ENCODE peak calls at places on chromosomes 7 and 10, in ten cellular contexts. P is SK-N-SH; Q is cardiac muscle cell; V is transverse colon; R is brain microvascular endothelial cell; U is CD8-positive, alpha-beta memory T cell; L is mesendoderm; I is colonic mucosa; H is neural progenitor cell; O is hepatocyte. B is an unnamed sample.

GRCh38 chr10:47458466-47459154 is 25.3 kb downstream of the ANXA8 start:
- DNase-seq in P (no peak), Q (no peak), V (no peak), R (peak; percentile 89), U (no peak), L (peak; percentile 60), I (no peak), H (no peak), O (peak; percentile 65), B (no peak)

GRCh38 chr7:32532716-32533115 is 37.4 kb downstream of the AVL9 start:
- DNase-seq in P (no peak), Q (peak; percentile 20), V (no peak), R (no peak), U (no peak), L (no peak), I (no peak), H (no peak), O (no peak), B (no peak)

GRCh38 chr10:121155742-121156141 is 304.6 kb downstream of the WDR11 start:
- DNase-seq in P (no peak), Q (no peak), V (peak; percentile 74), R (no peak), U (no peak), L (no peak), I (peak; percentile 83), H (no peak), O (peak; percentile 40), B (no peak)

GRCh38 chr7:100965723-100966541 is 3.4 kb upstream of the MUC12 start:
- DNase-seq in P (peak; percentile 99), Q (peak; percentile 94), V (peak; percentile 91), R (peak; percentile 51), U (peak; percentile 52), L (peak; percentile 99), I (peak; percentile 94), H (peak; percentile 99), O (peak; percentile 96), B (peak; percentile 38)

GRCh38 chr7:131827421-131827820 is 271.0 kb upstream of the PODXL start:
- DNase-seq in P (no peak), Q (no peak), V (no peak), R (no peak), U (no peak), L (peak; percentile 74), I (no peak), H (no peak), O (no peak), B (no peak)

GRCh38 chr7:146655928-146656797 is 539.6 kb downstream of the CNTNAP2 start:
- DNase-seq in P (no peak), Q (no peak), V (no peak), R (no peak), U (no peak), L (no peak), I (no peak), H (no peak), O (peak; percentile 56), B (no peak)

GRCh38 chr7:85095357-85095756 is 91.5 kb downstream of the SEMA3D start:
- DNase-seq in P (no peak), Q (no peak), V (no peak), R (peak; percentile 31), U (no peak), L (no peak), I (no peak), H (no peak), O (no peak), B (no peak)

GRCh38 chr10:132713421-132714095 is 72.4 kb downstream of the NKX6-2 start:
- DNase-seq in P (no peak), Q (no peak), V (no peak), R (no peak), U (no peak), L (no peak), I (no peak), H (no peak), O (no peak), B (peak; percentile 38)

GRCh38 chr7:157558061-157558460 is 221.3 kb downstream of the DNAJB6 start:
- DNase-seq in P (no peak), Q (no peak), V (no peak), R (no peak), U (no peak), L (no peak), I (no peak), H (no peak), O (no peak), B (no peak)

GRCh38 chr7:39375874-39376190 is 190.4 kb upstream of the YAE1 start:
- DNase-seq in P (no peak), Q (no peak), V (no peak), R (no peak), U (no peak), L (no peak), I (no peak), H (no peak), O (no peak), B (no peak)
- H3K27me3 ChIP-seq in P (peaks cover 31% of the 10 kb centered on the region), Q (no peaks in the 10 kb centered on the region), V (no peaks in the 10 kb centered on the region), R (no peaks in the 10 kb centered on the region), U (no peaks in the 10 kb centered on the region), L (peaks cover 2% of the 10 kb centered on the region), I (no peaks in the 10 kb centered on the region), H (no peaks in the 10 kb centered on the region), O (no peaks in the 10 kb centered on the region), B (no peaks in the 10 kb centered on the region)

DNA sequence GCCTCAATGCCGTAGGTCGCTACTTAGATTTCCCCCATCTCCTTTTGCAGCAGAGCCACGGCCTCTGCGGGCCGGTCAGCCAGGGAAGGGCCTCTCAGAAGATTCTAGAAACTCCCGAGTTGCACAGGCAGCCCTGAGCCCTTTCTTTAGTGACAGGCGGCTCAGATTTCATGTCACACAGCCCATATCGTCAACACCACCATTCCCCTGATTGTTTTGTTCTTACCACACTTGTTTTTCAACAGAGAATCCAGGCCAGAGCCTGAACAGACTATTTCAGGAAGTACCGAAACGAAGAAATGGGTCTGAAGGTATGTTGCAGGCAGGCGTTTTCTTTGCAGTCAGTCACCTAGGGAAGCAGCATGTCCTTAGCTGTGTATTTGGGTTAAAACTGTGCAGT is 88.1 kb upstream of the SH2B2 start:
- DNase-seq in P (no peak), Q (no peak), V (no peak), R (no peak), U (no peak), L (no peak), I (no peak), H (no peak), O (no peak), B (no peak)
- H3K27ac ChIP-seq in P (no peak overlapping the region), Q (peak overlapping the region; percentile 66), V (no peak overlapping the region), R (no peak overlapping the region), U (no peak overlapping the region), L (no peak overlapping the region), I (no peak overlapping the region), H (peak overlapping the region; percentile 53), O (no peak overlapping the region), B (no peak overlapping the region)

GRCh38 chr7:51325231-51325630 is 8.6 kb upstream of the COBL start:
- DNase-seq in P (no peak), Q (no peak), V (no peak), R (no peak), U (no peak), L (no peak), I (no peak), H (no peak), O (no peak), B (no peak)
- H3K4me3 ChIP-seq in P (no peak overlapping the region), Q (no peak overlapping the region), V (no peak overlapping the region), R (no peak overlapping the region), U (no peak overlapping the region), L (no peak overlapping the region), I (no peak overlapping the region), H (no peak overlapping the region), O (no peak overlapping the region), B (no peak overlapping the region)

GRCh38 chr10:72283131-72283530 is 9.4 kb downstream of the DDIT4 start:
- DNase-seq in P (no peak), Q (no peak), V (no peak), R (no peak), U (no peak), L (no peak), I (no peak), H (no peak), O (no peak), B (no peak)
- H3K27me3 ChIP-seq in P (no peaks in the 10 kb centered on the region), Q (no peaks in the 10 kb centered on the region), V (no peaks in the 10 kb centered on the region), R (no peaks in the 10 kb centered on the region), U (no peaks in the 10 kb centered on the region), L (no peaks in the 10 kb centered on the region), I (no peaks in the 10 kb centered on the region), H (no peaks in the 10 kb centered on the region), O (no peaks in the 10 kb centered on the region), B (no peaks in the 10 kb centered on the region)